ENCODE peak calls at places on chromosomes 6 and 20, in four cellular contexts. D is A549, I is GM12878, H is K562. J is an unnamed sample.

GRCh38 chr20:54324652-54325285 is 116.9 kb downstream of the PFDN4 start:
- DNase-seq in D (no peak), H (no peak), I (no peak), J (no peak)

GRCh38 chr6:111994791-111995190 is 59.1 kb upstream of the CCN6 start:
- DNase-seq in D (no peak), I (no peak), H (no peak), J (no peak)

GRCh38 chr6:148559848-148560433 is 186.9 kb upstream of the UST start:
- DNase-seq in H (peak; percentile 89), I (no peak), D (peak; percentile 52), J (peak; percentile 39)

GRCh38 chr6:33008944-33009861 is at the start of gene HLA-DOA:
- DNase-seq in D (peak; percentile 9), H (peak; percentile 39), I (peak; percentile 75), J (no peak)

GRCh38 chr6:150391890-150392289 is 23.1 kb downstream of the IYD start:
- DNase-seq in I (no peak), H (no peak), D (peak; percentile 21), J (no peak)

GRCh38 chr6:37323568-37323967 is 30.2 kb upstream of the RNF8 start:
- DNase-seq in I (no peak), D (no peak), H (no peak), J (no peak)

GRCh38 chr6:151255811-151256210 is 16.0 kb downstream of the AKAP12 start:
- DNase-seq in H (no peak), I (no peak), D (no peak), J (no peak)

GRCh38 chr20:50431066-50431450 is 79.1 kb upstream of the PTPN1 start:
- DNase-seq in I (no peak), H (no peak), D (no peak), J (no peak)

GRCh38 chr6:149750136-149750609 is 632 bp downstream of the PCMT1 start:
- DNase-seq in D (peak; percentile 70), H (peak; percentile 78), I (no peak), J (peak; percentile 80)

GRCh38 chr6:113924199-113924791 is 46.7 kb downstream of the HDAC2 start:
- DNase-seq in I (no peak), H (no peak), D (no peak), J (no peak)

GRCh38 chr6:73290435-73290834 is 27.4 kb upstream of the KHDC1 start:
- DNase-seq in I (no peak), D (no peak), H (no peak), J (no peak)

GRCh38 chr6:119669228-119669627 is 319.7 kb upstream of the MAN1A1 start:
- DNase-seq in I (no peak), D (no peak), H (no peak), J (no peak)

GRCh38 chr6:43740961-43741764 is 28.8 kb upstream of the VEGFA start:
- DNase-seq in I (no peak), D (no peak), H (no peak), J (no peak)

GRCh38 chr6:138297761-138298298 is 79.5 kb upstream of the PBOV1 start:
- DNase-seq in I (no peak), H (no peak), D (no peak), J (peak; percentile 65)

GRCh38 chr6:68054776-68055175 is 580.3 kb upstream of the ADGRB3 start:
- DNase-seq in I (no peak), H (no peak), D (no peak), J (no peak)

GRCh38 chr6:79717989-79718388 is 86.9 kb downstream of the SH3BGRL2 start:
- DNase-seq in D (no peak), I (no peak), H (no peak), J (no peak)

GRCh38 chr6:43900560-43901329 is 130.7 kb downstream of the VEGFA start:
- DNase-seq in D (no peak), I (no peak), H (no peak), J (peak; percentile 57)

GRCh38 chr6:74805841-74806696 is 399.8 kb downstream of the COL12A1 start:
- DNase-seq in H (no peak), D (no peak), I (no peak), J (no peak)

GRCh38 chr20:47187450-47188195 is 168.9 kb downstream of the ZMYND8 start:
- DNase-seq in H (no peak), I (no peak), D (no peak), J (no peak)
- TF ChIP-seq POLR2AphosphoS2 in H (no peak), I (no peak), D (no peak), J (no peak)

GRCh38 chr20:33753763-33754162 is 22.0 kb downstream of the ZNF341 start:
- DNase-seq in D (no peak), H (no peak), I (no peak), J (no peak)
- TF ChIP-seq POLR2AphosphoS2 in D (no peak), H (no peak), I (no peak), J (no peak)

DNA sequence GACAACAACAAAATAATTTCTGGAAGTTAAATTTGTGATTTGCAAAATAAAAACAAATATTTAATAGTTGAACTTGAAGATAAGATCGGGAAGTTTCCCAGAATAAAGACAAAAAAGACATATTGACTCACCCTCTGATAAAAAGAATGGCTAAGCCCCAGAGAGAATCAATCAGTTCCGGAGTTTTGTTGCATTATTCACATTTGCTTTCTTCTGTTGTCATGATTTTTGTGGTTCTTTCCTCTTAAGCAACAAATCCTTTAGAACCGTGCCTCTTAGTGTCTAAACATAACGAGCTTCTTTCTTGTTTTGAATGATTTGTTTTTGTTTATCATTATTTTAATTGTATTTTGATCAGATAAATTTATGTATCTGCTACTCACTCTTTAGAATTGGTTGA is 337.7 kb upstream of the PRND start:
- DNase-seq in H (no peak), I (no peak), D (peak; percentile 18), J (no peak)
- TF ChIP-seq POLR2AphosphoS2 in H (no peak), I (no peak), D (no peak), J (no peak)

DNA sequence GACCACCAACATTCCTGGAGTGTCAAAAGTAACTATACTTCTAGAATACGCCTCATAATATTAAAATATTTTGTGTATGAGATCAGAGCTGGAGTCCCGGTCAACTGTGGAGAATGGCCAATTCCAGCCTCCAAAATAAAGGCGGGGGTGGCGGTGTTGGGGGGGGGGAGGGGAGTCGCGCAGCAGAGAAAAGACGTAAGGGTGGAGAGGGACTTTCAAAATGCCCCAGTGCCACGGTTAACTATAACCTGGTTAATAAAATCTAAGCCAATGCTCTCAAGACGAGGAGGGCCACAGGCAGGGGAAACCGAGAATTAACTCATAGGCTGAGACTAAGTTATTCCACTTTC is 1.3 kb downstream of the NUP153 start:
- DNase-seq in H (peak; percentile 54), I (no peak), D (peak; percentile 52), J (peak; percentile 37)
- TF ChIP-seq POLR2AphosphoS2 in H (no peak), I (no peak), D (no peak), J (no peak)

GRCh38 chr20:23365390-23366165 is 3.6 kb downstream of the GZF1 start:
- DNase-seq in D (no peak), I (no peak), H (no peak), J (no peak)

GRCh38 chr20:23361651-23362391 is at the start of gene GZF1:
- DNase-seq in I (peak; percentile 95), D (peak; percentile 99), H (peak; percentile 90), J (peak; percentile 98)

GRCh38 chr20:23361108-23361650 is 803 bp upstream of the GZF1 start:
- DNase-seq in I (no peak), H (no peak), D (peak; percentile 49), J (peak; percentile 74)

GRCh38 chr20:23363257-23363649 is 1.3 kb downstream of the GZF1 start:
- DNase-seq in D (no peak), H (no peak), I (no peak), J (no peak)

GRCh38 chr20:23362392-23363256 is 642 bp downstream of the GZF1 start:
- DNase-seq in H (no peak), D (no peak), I (no peak), J (peak; percentile 46)
- TF ChIP-seq POLR2AphosphoS2 in H (no peak), D (no peak), I (no peak), J (no peak)

GRCh38 chr6:168055696-168056489 is 23.1 kb downstream of the FRMD1 start:
- DNase-seq in D (no peak), I (no peak), H (no peak), J (no peak)
- TF ChIP-seq POLR2AphosphoS2 in D (no peak), I (no peak), H (no peak), J (no peak)

GRCh38 chr20:38706482-38706881 is 17.8 kb upstream of the SLC32A1 start:
- DNase-seq in H (no peak), I (no peak), D (no peak), J (no peak)
- TF ChIP-seq POLR2AphosphoS2 in H (no peak), I (no peak), D (no peak), J (no peak)

GRCh38 chr6:6697620-6698019 is 109.1 kb downstream of the LY86 start:
- DNase-seq in D (no peak), H (no peak), I (no peak), J (no peak)
- TF ChIP-seq POLR2AphosphoS2 in D (no peak), H (no peak), I (no peak), J (no peak)

DNA sequence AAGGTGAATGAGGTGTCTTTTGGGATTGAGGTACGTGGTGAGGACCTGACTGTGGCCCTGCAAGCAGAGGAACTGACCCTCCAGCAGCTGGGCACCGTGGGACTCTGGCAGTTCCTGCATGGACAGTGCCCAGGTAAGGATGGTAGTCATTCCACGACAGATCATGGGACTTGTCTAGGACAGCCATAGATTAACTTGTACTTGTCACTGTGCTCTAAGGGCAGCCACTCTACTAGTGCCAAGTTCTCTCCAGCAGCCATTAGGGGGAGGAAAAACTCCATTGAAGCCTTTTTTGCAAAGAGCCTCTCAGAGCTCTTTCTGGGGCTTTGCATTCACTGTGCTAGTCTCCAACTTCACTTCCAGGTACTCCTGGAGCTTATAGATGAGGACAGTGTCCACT is 20.4 kb downstream of the TAF11 start:
- DNase-seq in I (no peak), H (no peak), D (peak; percentile 7), J (peak; percentile 10)
- TF ChIP-seq POLR2AphosphoS2 in I (no peak), H (no peak), D (no peak), J (no peak)

GRCh38 chr6:117840541-117840983 is 66.5 kb upstream of the SLC35F1 start:
- DNase-seq in D (peak; percentile 53), H (peak; percentile 10), I (no peak), J (peak; percentile 68)
- TF ChIP-seq POLR2AphosphoS2 in D (no peak), H (no peak), I (no peak), J (no peak)

J was measured in HepG2.